ENCODE peak calls at places on chromosomes 5 and 9, in eight cellular contexts. One of them, this sample, is unnamed.

GRCh38 chr5:116487045-116487444 is 87.6 kb downstream of the SEMA6A start:
- DNase-seq in astrocyte of the spinal cord: no peak
- DNase-seq in hypothalamus: no peak
- DNase-seq in neural progenitor cell: no peak
- DNase-seq in small intestine: peak
- DNase-seq in pons: peak
- DNase-seq in EH: no peak
- DNase-seq in upper lobe of right lung: no peak
- DNase-seq in this sample: no peak

GRCh38 chr9:101736723-101737122 is 1.7 kb downstream of the GRIN3A start:
- DNase-seq in small intestine: no peak
- DNase-seq in upper lobe of right lung: no peak
- DNase-seq in hypothalamus: no peak
- DNase-seq in neural progenitor cell: peak
- DNase-seq in pons: no peak
- DNase-seq in astrocyte of the spinal cord: no peak
- DNase-seq in EH: peak
- DNase-seq in this sample: no peak

GRCh38 chr5:164958688-164959087 is 1453.3 kb downstream of the MAT2B start:
- DNase-seq in astrocyte of the spinal cord: no peak
- DNase-seq in hypothalamus: no peak
- DNase-seq in small intestine: no peak
- DNase-seq in upper lobe of right lung: no peak
- DNase-seq in pons: no peak
- DNase-seq in neural progenitor cell: no peak
- DNase-seq in EH: no peak
- DNase-seq in this sample: no peak

GRCh38 chr5:31990296-31990695 is 183.8 kb downstream of the GOLPH3 start:
- DNase-seq in small intestine: no peak
- DNase-seq in pons: no peak
- DNase-seq in hypothalamus: no peak
- DNase-seq in upper lobe of right lung: no peak
- DNase-seq in EH: peak
- DNase-seq in neural progenitor cell: no peak
- DNase-seq in astrocyte of the spinal cord: peak
- DNase-seq in this sample: no peak

GRCh38 chr9:127915325-127915752 is 1.5 kb downstream of the ST6GALNAC4 start:
- DNase-seq in EH: no peak
- DNase-seq in astrocyte of the spinal cord: no peak
- DNase-seq in neural progenitor cell: no peak
- DNase-seq in pons: no peak
- DNase-seq in upper lobe of right lung: no peak
- DNase-seq in hypothalamus: no peak
- DNase-seq in small intestine: peak
- DNase-seq in this sample: no peak

GRCh38 chr5:181204561-181205401 is at the start of gene TRIM7:
- DNase-seq in astrocyte of the spinal cord: peak
- DNase-seq in hypothalamus: no peak
- DNase-seq in EH: peak
- DNase-seq in small intestine: peak
- DNase-seq in pons: no peak
- DNase-seq in upper lobe of right lung: peak
- DNase-seq in neural progenitor cell: peak
- DNase-seq in this sample: peak

GRCh38 chr5:115054387-115054951 is 115.2 kb downstream of the TRIM36 start:
- DNase-seq in small intestine: no peak
- DNase-seq in astrocyte of the spinal cord: no peak
- DNase-seq in neural progenitor cell: no peak
- DNase-seq in upper lobe of right lung: no peak
- DNase-seq in EH: no peak
- DNase-seq in pons: no peak
- DNase-seq in hypothalamus: no peak
- DNase-seq in this sample: no peak

GRCh38 chr5:129177451-129177850 is 82.9 kb downstream of the ISOC1 start:
- DNase-seq in hypothalamus: no peak
- DNase-seq in small intestine: no peak
- DNase-seq in neural progenitor cell: no peak
- DNase-seq in EH: no peak
- DNase-seq in pons: no peak
- DNase-seq in astrocyte of the spinal cord: no peak
- DNase-seq in upper lobe of right lung: no peak
- DNase-seq in this sample: no peak

GRCh38 chr5:93794954-93795353 is 53.6 kb upstream of the POU5F2 start:
- DNase-seq in pons: no peak
- DNase-seq in upper lobe of right lung: no peak
- DNase-seq in small intestine: no peak
- DNase-seq in neural progenitor cell: no peak
- DNase-seq in hypothalamus: no peak
- DNase-seq in astrocyte of the spinal cord: no peak
- DNase-seq in EH: no peak
- DNase-seq in this sample: no peak

GRCh38 chr5:74889523-74890105 is 23.4 kb upstream of the FAM169A start:
- DNase-seq in astrocyte of the spinal cord: no peak
- DNase-seq in hypothalamus: no peak
- DNase-seq in upper lobe of right lung: no peak
- DNase-seq in neural progenitor cell: no peak
- DNase-seq in small intestine: no peak
- DNase-seq in pons: no peak
- DNase-seq in EH: no peak
- DNase-seq in this sample: no peak

GRCh38 chr5:33810491-33811120 is 81.2 kb downstream of the ADAMTS12 start:
- DNase-seq in small intestine: no peak
- DNase-seq in hypothalamus: no peak
- DNase-seq in upper lobe of right lung: no peak
- DNase-seq in astrocyte of the spinal cord: no peak
- DNase-seq in pons: no peak
- DNase-seq in neural progenitor cell: no peak
- DNase-seq in EH: peak
- DNase-seq in this sample: no peak

GRCh38 chr9:96057155-96057554 is 181.7 kb downstream of the ERCC6L2 start:
- DNase-seq in small intestine: peak
- DNase-seq in pons: no peak
- DNase-seq in upper lobe of right lung: no peak
- DNase-seq in EH: no peak
- DNase-seq in hypothalamus: no peak
- DNase-seq in neural progenitor cell: no peak
- DNase-seq in astrocyte of the spinal cord: no peak
- DNase-seq in this sample: no peak

GRCh38 chr5:22242532-22242931 is 610.6 kb downstream of the CDH12 start:
- DNase-seq in hypothalamus: no peak
- DNase-seq in astrocyte of the spinal cord: no peak
- DNase-seq in pons: no peak
- DNase-seq in small intestine: no peak
- DNase-seq in neural progenitor cell: peak
- DNase-seq in EH: no peak
- DNase-seq in upper lobe of right lung: no peak
- DNase-seq in this sample: no peak

GRCh38 chr5:119031905-119032304 is 39.0 kb upstream of the DMXL1 start:
- DNase-seq in pons: no peak
- DNase-seq in small intestine: no peak
- DNase-seq in hypothalamus: no peak
- DNase-seq in EH: no peak
- DNase-seq in upper lobe of right lung: no peak
- DNase-seq in astrocyte of the spinal cord: no peak
- DNase-seq in neural progenitor cell: no peak
- DNase-seq in this sample: no peak

GRCh38 chr9:123401879-123402513 is 46.0 kb downstream of the CRB2 start:
- DNase-seq in upper lobe of right lung: no peak
- DNase-seq in astrocyte of the spinal cord: peak
- DNase-seq in EH: peak
- DNase-seq in pons: peak
- DNase-seq in hypothalamus: no peak
- DNase-seq in neural progenitor cell: peak
- DNase-seq in small intestine: peak
- DNase-seq in this sample: no peak

GRCh38 chr9:136011376-136011702 is 50.2 kb upstream of the UBAC1 start:
- DNase-seq in astrocyte of the spinal cord: no peak
- DNase-seq in EH: no peak
- DNase-seq in hypothalamus: no peak
- DNase-seq in pons: no peak
- DNase-seq in small intestine: no peak
- DNase-seq in neural progenitor cell: no peak
- DNase-seq in upper lobe of right lung: no peak
- DNase-seq in this sample: no peak

GRCh38 chr5:149826574-149826973 is 96.5 kb downstream of the PPARGC1B start:
- DNase-seq in hypothalamus: no peak
- DNase-seq in neural progenitor cell: no peak
- DNase-seq in EH: peak
- DNase-seq in small intestine: no peak
- DNase-seq in pons: no peak
- DNase-seq in astrocyte of the spinal cord: no peak
- DNase-seq in upper lobe of right lung: no peak
- DNase-seq in this sample: no peak

GRCh38 chr5:136123236-136123768 is 9.3 kb upstream of the SMAD5 start:
- DNase-seq in astrocyte of the spinal cord: peak
- DNase-seq in small intestine: peak
- DNase-seq in upper lobe of right lung: no peak
- DNase-seq in pons: no peak
- DNase-seq in EH: no peak
- DNase-seq in hypothalamus: no peak
- DNase-seq in neural progenitor cell: no peak
- DNase-seq in this sample: no peak

GRCh38 chr5:139394123-139394653 is 716 bp downstream of the PROB1 start:
- DNase-seq in astrocyte of the spinal cord: no peak
- DNase-seq in EH: peak
- DNase-seq in pons: no peak
- DNase-seq in upper lobe of right lung: peak
- DNase-seq in hypothalamus: peak
- DNase-seq in small intestine: peak
- DNase-seq in neural progenitor cell: peak
- DNase-seq in this sample: no peak

GRCh38 chr5:16932401-16932800 is 3.7 kb downstream of the MYO10 start:
- DNase-seq in astrocyte of the spinal cord: no peak
- DNase-seq in hypothalamus: no peak
- DNase-seq in EH: peak
- DNase-seq in neural progenitor cell: no peak
- DNase-seq in upper lobe of right lung: no peak
- DNase-seq in pons: no peak
- DNase-seq in small intestine: peak
- DNase-seq in this sample: no peak

GRCh38 chr5:1764606-1764960 is 35.1 kb downstream of the MRPL36 start:
- DNase-seq in pons: no peak
- DNase-seq in small intestine: no peak
- DNase-seq in neural progenitor cell: no peak
- DNase-seq in EH: no peak
- DNase-seq in astrocyte of the spinal cord: no peak
- DNase-seq in upper lobe of right lung: peak
- DNase-seq in hypothalamus: no peak
- DNase-seq in this sample: no peak

GRCh38 chr9:91884153-91884552 is 65.9 kb downstream of the ROR2 start:
- DNase-seq in hypothalamus: no peak
- DNase-seq in neural progenitor cell: peak
- DNase-seq in small intestine: no peak
- DNase-seq in pons: no peak
- DNase-seq in upper lobe of right lung: no peak
- DNase-seq in astrocyte of the spinal cord: no peak
- DNase-seq in EH: no peak
- DNase-seq in this sample: peak